ENCODE peak calls at places on chromosomes 13 and 19, in eight cellular contexts. Z, J, F, Y, C, T, E and L are unnamed samples.

GRCh38 chr13:36606060-36606459 is 67.8 kb upstream of the SERTM1 start:
- DNase-seq in Z (no peak), J (no peak), F (no peak), Y (no peak), C (no peak), T (no peak), E (no peak), L (no peak)

GRCh38 chr13:112768795-112769411 is 79.1 kb downstream of the ATP11A start:
- DNase-seq in Z (no peak), J (no peak), F (no peak), Y (no peak), C (no peak), T (peak; percentile 36), E (no peak), L (no peak)

GRCh38 chr13:79404361-79404760 is 1.7 kb downstream of the RBM26 start:
- DNase-seq in Z (no peak), J (no peak), F (no peak), Y (no peak), C (no peak), T (no peak), E (no peak), L (no peak)

GRCh38 chr19:30095171-30095570 is 153.1 kb downstream of the URI1 start:
- DNase-seq in Z (no peak), J (no peak), F (no peak), Y (no peak), C (no peak), T (no peak), E (no peak), L (no peak)

GRCh38 chr13:46614582-46614981 is 61.6 kb downstream of the LRCH1 start:
- DNase-seq in Z (no peak), J (no peak), F (no peak), Y (no peak), C (no peak), T (no peak), E (no peak), L (no peak)

GRCh38 chr13:31351376-31351775 is 151.6 kb downstream of the B3GLCT start:
- DNase-seq in Z (no peak), J (no peak), F (no peak), Y (no peak), C (no peak), T (no peak), E (no peak), L (no peak)

GRCh38 chr19:43207991-43208390 is 2.6 kb upstream of the PSG4 start:
- DNase-seq in Z (no peak), J (no peak), F (no peak), Y (no peak), C (no peak), T (no peak), E (no peak), L (no peak)

GRCh38 chr13:99432637-99433542 is 68.4 kb upstream of the TM9SF2 start:
- DNase-seq in Z (no peak), J (peak; percentile 79), F (peak; percentile 85), Y (peak; percentile 53), C (peak; percentile 84), T (peak; percentile 93), E (peak; percentile 69), L (peak; percentile 55)

GRCh38 chr13:82358284-82358683 is 1524.0 kb downstream of the SLITRK1 start:
- DNase-seq in Z (no peak), J (no peak), F (no peak), Y (no peak), C (no peak), T (no peak), E (no peak), L (no peak)

GRCh38 chr19:45637890-45638667 is 1.1 kb downstream of the EML2 start:
- DNase-seq in Z (no peak), J (no peak), F (peak; percentile 26), Y (no peak), C (no peak), T (no peak), E (peak; percentile 50), L (peak; percentile 69)

GRCh38 chr19:15595069-15595468 is 19.9 kb upstream of the CYP4F8 start:
- DNase-seq in Z (no peak), J (no peak), F (no peak), Y (no peak), C (no peak), T (no peak), E (no peak), L (no peak)

GRCh38 chr13:76822691-76823267 is 63.4 kb downstream of the KCTD12 start:
- DNase-seq in Z (no peak), J (no peak), F (peak; percentile 76), Y (no peak), C (no peak), T (no peak), E (peak; percentile 51), L (peak; percentile 37)

GRCh38 chr19:39237200-39238184 is 7.3 kb downstream of the IFNL3 start:
- DNase-seq in Z (no peak), J (peak; percentile 8), F (no peak), Y (no peak), C (no peak), T (peak; percentile 56), E (peak; percentile 59), L (no peak)